ENCODE peak calls at places on chromosome 4, in ten cellular contexts. Y is sigmoid colon, R is transverse colon, E is esophagus muscularis mucosa, W is suprapubic skin, M is HCT116, N is GM12878, Z is breast epithelium, F is spleen, A is K562. H is an unnamed sample.
A peak's percentile ranks its signal among the peaks of the same experiment; 100 is the strongest.

GRCh38 chr4:182297659-182298058 is 54.5 kb downstream of the TENM3 start:
- DNase-seq in F (no peak), A (no peak), E (peak; percentile 86), Z (no peak), N (no peak), M (no peak), Y (no peak), R (no peak), W (no peak), H (no peak)

GRCh38 chr4:84938316-84938715 is 28.2 kb downstream of the WDFY3 start:
- DNase-seq in M (no peak), Z (no peak), R (no peak), N (no peak), A (no peak), F (no peak), Y (no peak), E (no peak), W (no peak), H (no peak)

GRCh38 chr4:39464886-39465501 is 6.1 kb downstream of the LIAS start:
- DNase-seq in E (no peak), N (no peak), M (peak; percentile 38), Z (no peak), Y (no peak), W (no peak), F (no peak), A (peak; percentile 51), R (no peak), H (no peak)

GRCh38 chr4:7196283-7196651 is 3.9 kb downstream of the SORCS2 start:
- DNase-seq in W (peak; percentile 10), Y (peak; percentile 32), R (no peak), F (no peak), M (no peak), Z (peak; percentile 24), E (no peak), N (no peak), A (no peak), H (no peak)

GRCh38 chr4:6095023-6095817 is 77.0 kb upstream of the C4orf50 start:
- DNase-seq in Y (peak; percentile 14), F (no peak), W (no peak), A (no peak), R (no peak), M (no peak), Z (no peak), E (no peak), N (no peak), H (no peak)

GRCh38 chr4:5887361-5888221 is 5.3 kb downstream of the CRMP1 start:
- DNase-seq in A (peak; percentile 19), M (no peak), Z (no peak), W (no peak), R (no peak), F (no peak), N (no peak), Y (no peak), E (no peak), H (no peak)

GRCh38 chr4:66062044-66062443 is 391.8 kb upstream of the EPHA5 start:
- DNase-seq in A (no peak), W (no peak), M (no peak), Y (no peak), F (no peak), Z (no peak), E (no peak), R (no peak), N (no peak), H (no peak)

GRCh38 chr4:6742989-6743388 is 27.0 kb downstream of the BLOC1S4 start:
- DNase-seq in Z (no peak), M (no peak), A (no peak), Y (no peak), R (no peak), E (no peak), N (no peak), F (peak; percentile 62), W (no peak), H (no peak)

GRCh38 chr4:109816082-109816442 is 500 bp downstream of the GAR1 start:
- DNase-seq in R (peak; percentile 26), N (no peak), F (peak; percentile 86), Y (no peak), W (peak; percentile 59), Z (no peak), E (no peak), M (no peak), A (peak; percentile 23), H (no peak)

GRCh38 chr4:183987987-183988392 is 82.9 kb downstream of the STOX2 start:
- DNase-seq in M (peak; percentile 68), Y (peak; percentile 90), W (peak; percentile 71), N (no peak), Z (peak; percentile 65), R (peak; percentile 61), E (no peak), F (no peak), A (peak; percentile 11), H (peak; percentile 81)

GRCh38 chr4:151197258-151197657 is 79.7 kb upstream of the PRSS48 start:
- DNase-seq in W (peak; percentile 75), E (peak; percentile 83), N (no peak), Y (peak; percentile 80), R (no peak), M (no peak), A (no peak), F (no peak), Z (no peak), H (no peak)

DNA sequence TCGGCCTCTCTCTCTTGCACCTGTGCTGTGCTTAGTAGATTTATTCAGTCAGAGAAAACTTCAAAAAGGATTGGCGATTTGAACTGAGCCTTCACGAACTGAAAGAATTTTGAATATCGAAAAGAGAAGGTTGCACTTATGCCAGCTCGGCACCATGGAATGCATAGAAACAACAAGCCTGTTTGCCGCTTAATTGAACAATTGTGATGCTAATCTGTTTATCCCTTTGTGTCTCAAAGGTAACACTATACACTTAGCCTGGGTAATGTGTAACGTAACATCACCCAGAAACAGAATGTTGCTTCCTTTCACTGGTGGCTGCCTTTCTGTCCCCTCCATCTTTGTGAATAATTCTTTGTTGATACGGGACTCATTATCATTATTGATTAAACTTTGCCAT is 400.4 kb downstream of the RAPGEF2 start:
- DNase-seq in W (no peak), A (no peak), E (no peak), F (no peak), R (no peak), Z (no peak), N (no peak), Y (no peak), M (no peak), H (no peak)
- H3K27ac ChIP-seq in W (no peak overlapping the region), A (no peak overlapping the region), E (no peak overlapping the region), F (no peak overlapping the region), R (no peak overlapping the region), Z (no peak overlapping the region), N (no peak overlapping the region), Y (no peak overlapping the region), M (no peak overlapping the region), H (no peak overlapping the region)

DNA sequence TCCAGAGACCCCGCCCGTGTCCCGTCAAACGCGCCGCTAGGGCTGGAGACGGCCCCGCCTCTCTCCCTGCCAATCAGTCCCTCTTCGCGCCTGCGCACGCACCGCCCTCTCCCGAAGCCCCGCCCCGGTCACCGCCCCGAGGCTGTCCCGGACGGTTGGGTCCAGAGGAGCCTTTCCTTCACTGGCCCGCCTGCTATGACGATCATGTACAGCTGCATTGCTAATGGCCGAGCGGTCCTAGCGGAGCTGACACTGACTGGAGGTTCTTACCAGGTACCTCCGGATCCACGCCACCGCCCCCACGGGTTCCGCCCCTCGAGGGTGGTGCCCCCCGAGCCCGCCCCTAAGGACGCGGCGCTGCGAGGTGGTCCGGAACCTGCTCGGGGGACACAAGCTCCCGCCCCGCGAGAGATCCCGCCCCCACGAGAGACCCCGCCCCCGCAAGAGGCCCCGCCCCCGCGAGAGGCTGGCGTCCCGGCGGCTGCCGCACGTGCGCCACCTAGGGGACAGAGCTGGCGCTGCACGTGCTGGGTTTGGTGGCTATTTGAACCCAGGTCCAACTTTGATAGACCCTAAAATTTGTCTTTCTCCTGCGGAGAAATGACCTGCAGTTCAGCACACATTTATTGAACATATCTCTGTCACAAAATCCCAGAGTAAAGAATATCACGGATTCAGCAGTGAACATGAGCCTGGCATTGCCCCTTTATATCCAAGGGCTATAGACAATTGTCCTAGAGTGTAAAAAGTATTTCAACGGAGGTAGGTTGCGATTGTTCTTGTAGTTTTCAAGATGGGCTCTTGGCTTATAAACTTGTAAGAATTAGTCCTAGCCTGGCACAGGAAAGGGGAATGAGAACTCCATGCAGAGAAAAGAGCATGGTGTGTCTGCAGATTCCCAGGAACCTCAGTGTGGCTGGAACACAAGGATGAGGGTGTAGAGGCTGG is 88.7 kb downstream of the HNRNPD start:
- DNase-seq in N (peak; percentile 79), Z (peak; percentile 99), A (peak; percentile 96), E (peak; percentile 99), W (peak; percentile 100), Y (peak; percentile 100), R (peak; percentile 99), M (peak; percentile 96), F (peak; percentile 100), H (peak; percentile 99)
- TF ChIP-seq POLR2A in N (no peak), Z (no peak), A (no peak), E (no peak), W (no peak), Y (no peak), R (no peak), M (no peak), F (no peak), H (peak; percentile 21)

DNA sequence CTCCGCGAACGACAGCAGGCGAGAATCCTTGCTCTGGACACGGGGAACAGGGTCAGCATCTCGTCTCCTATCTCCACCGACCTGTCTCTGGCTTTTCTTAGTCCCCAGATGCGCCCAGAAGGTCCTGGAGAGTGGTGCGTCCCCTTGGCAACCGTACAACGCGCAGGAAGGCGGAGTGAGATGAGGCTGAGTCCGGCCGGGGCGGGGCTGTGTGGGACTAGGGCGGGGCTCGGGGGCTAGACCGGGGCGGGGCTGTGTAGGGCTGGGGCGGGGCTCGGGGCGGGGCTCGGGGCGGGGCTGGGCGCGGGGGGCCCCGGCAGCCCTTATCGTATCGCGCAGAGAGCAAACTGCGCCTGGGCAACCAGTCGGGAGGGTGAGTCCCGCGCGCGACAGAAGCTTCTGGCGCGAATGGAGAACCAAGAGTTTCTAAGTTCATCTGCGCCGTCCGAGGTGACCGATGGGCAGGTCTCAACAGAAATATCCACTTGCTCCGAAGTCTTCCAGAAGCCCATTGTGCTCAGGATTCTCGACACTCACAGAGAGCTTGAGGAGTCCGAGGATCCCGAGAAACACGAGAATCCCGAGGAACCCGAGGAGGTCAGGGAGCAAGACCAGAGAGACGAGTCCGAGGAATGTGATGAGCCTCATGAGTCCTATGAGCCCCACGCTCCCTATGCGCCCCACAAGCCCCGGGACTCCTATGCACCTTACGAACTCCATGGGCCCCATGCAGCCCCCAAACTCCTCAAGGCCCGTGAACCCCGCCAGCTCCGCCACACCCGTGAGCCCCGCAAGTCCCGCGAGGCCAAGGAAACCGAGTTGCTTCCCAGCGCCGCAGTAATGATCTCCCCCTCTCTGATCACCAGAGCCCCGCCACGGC is 24.9 kb downstream of the ARL9 start:
- DNase-seq in N (no peak), R (peak; percentile 90), W (peak; percentile 91), E (peak; percentile 96), Z (peak; percentile 75), Y (peak; percentile 96), F (peak; percentile 92), A (peak; percentile 99), M (peak; percentile 62), H (peak; percentile 81)
- TF ChIP-seq POLR2AphosphoS5 in N (no peak), R (peak; percentile 14), W (no peak), E (peak; percentile 61), Z (no peak), Y (peak; percentile 86), F (peak; percentile 40), A (peak; percentile 84), M (peak; percentile 75), H (no peak)

GRCh38 chr4:87370071-87370470 is 20.9 kb downstream of the HSD17B11 start:
- DNase-seq in E (no peak), F (no peak), M (no peak), N (no peak), R (no peak), Y (no peak), Z (no peak), A (no peak), W (no peak), H (no peak)
- H3K27ac ChIP-seq in E (no peak overlapping the region), F (no peak overlapping the region), M (no peak overlapping the region), N (no peak overlapping the region), R (no peak overlapping the region), Y (no peak overlapping the region), Z (no peak overlapping the region), A (no peak overlapping the region), W (no peak overlapping the region), H (no peak overlapping the region)